ENCODE peak calls at places on chromosome 2, in ten cellular contexts. Y, G, P, K, X, J, V, W, R and F are unnamed samples.
A peak's percentile ranks its signal among the peaks of the same experiment; 100 is the strongest.

GRCh38 chr2:109516445-109517117 is 97.2 kb downstream of the SEPTIN10 start:
- DNase-seq in Y (peak; percentile 33), G (no peak), P (no peak), K (peak; percentile 81), X (peak; percentile 32), J (peak; percentile 60), V (peak; percentile 49), W (no peak), R (no peak), F (peak; percentile 58)

GRCh38 chr2:134737671-134738070 is 18.9 kb upstream of the TMEM163 start:
- DNase-seq in Y (no peak), G (no peak), P (no peak), K (no peak), X (no peak), J (no peak), V (no peak), W (no peak), R (no peak), F (no peak)

GRCh38 chr2:151849413-151850010 is 21.3 kb upstream of the ARL5A start:
- DNase-seq in Y (no peak), G (no peak), P (no peak), K (peak; percentile 39), X (peak; percentile 9), J (no peak), V (no peak), W (no peak), R (no peak), F (no peak)

GRCh38 chr2:144237845-144238637 is 281.9 kb downstream of the ZEB2 start:
- DNase-seq in Y (no peak), G (no peak), P (no peak), K (no peak), X (no peak), J (peak; percentile 3), V (no peak), W (no peak), R (no peak), F (no peak)

GRCh38 chr2:173326806-173327205 is 27.9 kb upstream of the CDCA7 start:
- DNase-seq in Y (no peak), G (no peak), P (no peak), K (no peak), X (peak; percentile 25), J (no peak), V (no peak), W (no peak), R (no peak), F (no peak)

GRCh38 chr2:61255580-61256437 is 93.8 kb downstream of the C2orf74 start:
- DNase-seq in Y (no peak), G (no peak), P (no peak), K (no peak), X (peak; percentile 92), J (peak; percentile 69), V (no peak), W (no peak), R (no peak), F (peak; percentile 53)

GRCh38 chr2:156331572-156332451 is 709 bp downstream of the NR4A2 start:
- DNase-seq in Y (no peak), G (peak; percentile 78), P (peak; percentile 75), K (peak; percentile 79), X (peak; percentile 73), J (peak; percentile 88), V (peak; percentile 74), W (peak; percentile 69), R (no peak), F (peak; percentile 64)

GRCh38 chr2:11901351-11902069 is 155.1 kb downstream of the LPIN1 start:
- DNase-seq in Y (no peak), G (no peak), P (no peak), K (no peak), X (no peak), J (no peak), V (no peak), W (no peak), R (no peak), F (no peak)

GRCh38 chr2:47304654-47305053 is 98.3 kb upstream of the MSH2 start:
- DNase-seq in Y (no peak), G (no peak), P (no peak), K (no peak), X (no peak), J (no peak), V (no peak), W (no peak), R (no peak), F (no peak)
- H3K27ac ChIP-seq in Y (no peak overlapping the region), G (peak overlapping the region; percentile 81), P (no peak overlapping the region), K (peak overlapping the region; percentile 31), X (no peak overlapping the region), J (no peak overlapping the region), V (no peak overlapping the region), W (no peak overlapping the region), R (no peak overlapping the region), F (no peak overlapping the region)

GRCh38 chr2:162277344-162277743 is 34.1 kb upstream of the FAP start:
- DNase-seq in Y (no peak), G (no peak), P (no peak), K (no peak), X (no peak), J (no peak), V (no peak), W (no peak), R (no peak), F (no peak)

GRCh38 chr2:162282765-162283425 is 35.6 kb downstream of the IFIH1 start:
- DNase-seq in Y (no peak), G (no peak), P (no peak), K (no peak), X (peak; percentile 63), J (peak; percentile 40), V (no peak), W (no peak), R (no peak), F (no peak)

GRCh38 chr2:162280654-162281053 is 37.4 kb upstream of the FAP start:
- DNase-seq in Y (no peak), G (no peak), P (no peak), K (no peak), X (no peak), J (no peak), V (no peak), W (no peak), R (no peak), F (no peak)
- TF ChIP-seq CTCF in Y (peak; percentile 8), G (no peak), P (no peak), K (no peak), X (no peak), J (no peak), V (no peak), W (no peak), R (no peak), F (no peak)

DNA sequence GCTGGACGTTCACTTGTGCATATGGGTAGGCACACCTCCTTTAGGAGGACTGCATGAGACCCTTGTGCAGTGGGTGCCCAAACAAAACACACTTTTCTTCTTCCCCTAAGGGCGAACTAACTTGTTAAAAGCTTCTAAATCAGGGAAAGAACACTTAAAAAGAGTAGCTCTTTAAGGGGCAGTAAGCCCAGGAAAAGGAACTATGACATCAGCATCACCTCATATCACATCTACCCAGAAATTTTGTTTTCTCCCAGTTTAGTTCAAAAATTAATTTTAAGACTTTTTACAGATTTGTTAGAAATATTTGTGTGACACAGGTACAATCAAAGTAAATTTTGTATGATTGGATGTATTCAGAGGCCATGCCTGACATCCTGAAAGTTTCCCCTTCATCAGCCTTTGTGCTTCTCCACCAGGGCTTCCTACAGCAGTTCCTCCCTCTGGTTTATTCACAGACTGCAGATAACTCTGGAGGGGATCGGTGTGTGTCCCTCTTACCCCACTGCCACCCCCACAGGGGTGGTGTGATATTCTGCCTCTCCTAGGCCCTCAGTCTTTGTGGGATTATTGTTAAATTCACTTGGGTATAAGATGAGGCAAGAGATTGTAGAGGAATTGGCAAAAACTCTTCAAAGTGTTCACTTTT is 27.6 kb downstream of the BCL2L11 start:
- DNase-seq in Y (no peak), G (no peak), P (no peak), K (no peak), X (no peak), J (no peak), V (no peak), W (no peak), R (no peak), F (no peak)
- H3K27ac ChIP-seq in Y (no peak overlapping the region), G (no peak overlapping the region), P (no peak overlapping the region), K (no peak overlapping the region), X (no peak overlapping the region), J (no peak overlapping the region), V (no peak overlapping the region), W (no peak overlapping the region), R (no peak overlapping the region), F (no peak overlapping the region)

DNA sequence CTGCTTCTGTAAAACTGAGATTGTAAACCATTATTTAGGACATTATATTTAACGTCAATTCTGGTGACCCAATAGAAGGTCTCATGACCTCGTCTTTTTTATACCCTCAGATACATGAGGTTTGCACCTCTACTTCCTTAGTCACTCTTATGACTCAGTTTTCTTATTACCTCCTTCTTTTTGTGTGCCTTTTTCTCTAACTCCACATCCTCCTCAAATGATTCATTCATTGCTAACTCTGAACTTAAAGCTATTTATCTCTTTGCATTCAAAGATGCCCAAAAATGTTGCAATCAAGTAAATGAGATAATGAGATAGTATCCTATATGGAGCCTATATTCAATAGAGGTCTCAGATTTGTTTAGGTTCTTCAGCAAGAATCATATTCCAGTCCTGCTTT is 121.0 kb upstream of the KYNU start:
- DNase-seq in Y (no peak), G (no peak), P (no peak), K (no peak), X (peak; percentile 73), J (no peak), V (no peak), W (no peak), R (no peak), F (peak; percentile 33)
- TF ChIP-seq CTCF in Y (no peak), G (no peak), P (no peak), K (no peak), X (no peak), J (no peak), V (no peak), W (no peak), R (no peak), F (no peak)